ENCODE peak calls at places on chromosomes 3 and 15, in seven cellular contexts. R is NCI-H460; L is NCI-H82; V is naive thymus-derived CD8-positive, alpha-beta T cell; A is cardiac muscle cell; Z is Right ventricle myocardium inferior; W is AG10803. F is an unnamed sample.

GRCh38 chr3:64518496-64518895 is 169.3 kb downstream of the ADAMTS9 start:
- DNase-seq in R (no peak), Z (no peak), V (no peak), L (no peak), A (no peak), W (no peak), F (no peak)

GRCh38 chr3:10205461-10206165 is 40.9 kb downstream of the IRAK2 start:
- DNase-seq in L (no peak), R (peak), Z (no peak), W (peak), V (no peak), A (no peak), F (no peak)

GRCh38 chr3:169266986-169267385 is 396.5 kb downstream of the MECOM start:
- DNase-seq in A (no peak), W (no peak), R (no peak), V (no peak), L (no peak), Z (no peak), F (no peak)

GRCh38 chr3:167113466-167113865 is 266.6 kb downstream of the ZBBX start:
- DNase-seq in L (no peak), A (no peak), W (no peak), Z (no peak), V (no peak), R (no peak), F (no peak)

GRCh38 chr15:48603922-48604321 is 41.6 kb downstream of the FBN1 start:
- DNase-seq in V (no peak), Z (no peak), L (no peak), A (no peak), W (no peak), R (no peak), F (no peak)

GRCh38 chr3:149080699-149081091 is 5.6 kb downstream of the HLTF start:
- DNase-seq in V (no peak), L (peak), W (peak), Z (no peak), R (no peak), A (no peak), F (no peak)

GRCh38 chr3:80733522-80734176 is 965.9 kb upstream of the ROBO1 start:
- DNase-seq in Z (no peak), A (peak), V (no peak), W (peak), R (no peak), L (no peak), F (no peak)

GRCh38 chr15:89164712-89165211 is 56.6 kb downstream of the RLBP1 start:
- DNase-seq in R (no peak), Z (no peak), V (no peak), L (no peak), W (peak), A (no peak), F (no peak)

GRCh38 chr15:66004618-66005262 is 135.4 kb downstream of the RAB11A start:
- DNase-seq in V (no peak), A (peak), Z (no peak), W (peak), R (peak), L (peak), F (no peak)

GRCh38 chr3:52986938-52987337 is 58.9 kb downstream of the SFMBT1 start:
- DNase-seq in Z (no peak), A (peak), W (peak), R (peak), V (no peak), L (peak), F (no peak)

GRCh38 chr3:25289663-25290062 is 138.4 kb upstream of the RARB start:
- DNase-seq in V (no peak), W (no peak), R (no peak), A (no peak), L (no peak), Z (no peak), F (no peak)

GRCh38 chr15:57533062-57533735 is 58.5 kb upstream of the MYZAP start:
- DNase-seq in V (no peak), A (peak), Z (no peak), L (no peak), W (no peak), R (no peak), F (no peak)

GRCh38 chr15:81001180-81002003 is 669 bp downstream of the TLNRD1 start:
- DNase-seq in L (peak), Z (peak), A (peak), W (peak), V (peak), R (no peak), F (peak)

GRCh38 chr3:52443791-52444687 is 864 bp downstream of the SEMA3G start:
- DNase-seq in V (no peak), Z (no peak), A (no peak), W (no peak), R (no peak), L (peak), F (no peak)

GRCh38 chr15:47548189-47548588 is 169.1 kb upstream of the SEMA6D start:
- DNase-seq in R (no peak), Z (no peak), V (no peak), W (no peak), A (no peak), L (no peak), F (no peak)

GRCh38 chr3:100650651-100651611 is 41.5 kb downstream of the ADGRG7 start:
- DNase-seq in L (no peak), Z (no peak), R (peak), A (no peak), V (no peak), W (peak), F (no peak)

GRCh38 chr15:57273366-57273765 is 102.9 kb upstream of the CGNL1 start:
- DNase-seq in A (no peak), V (no peak), W (no peak), R (no peak), Z (no peak), L (no peak), F (no peak)

GRCh38 chr3:185995352-185995751 is 57.5 kb upstream of the TRA2B start:
- DNase-seq in L (no peak), R (no peak), V (no peak), Z (no peak), W (peak), A (no peak), F (no peak)

GRCh38 chr3:64176461-64176996 is 48.7 kb downstream of the PRICKLE2 start:
- DNase-seq in W (no peak), R (no peak), Z (no peak), V (no peak), L (no peak), A (no peak), F (no peak)

GRCh38 chr3:13653631-13654279 is 104.8 kb downstream of the FBLN2 start:
- DNase-seq in W (no peak), V (no peak), L (no peak), Z (peak), R (no peak), A (no peak), F (no peak)

GRCh38 chr15:90557651-90558084 is 27.9 kb downstream of the CRTC3 start:
- DNase-seq in R (no peak), Z (peak), L (peak), W (peak), V (no peak), A (peak), F (peak)

GRCh38 chr3:45104715-45105711 is 41.2 kb downstream of the CDCP1 start:
- DNase-seq in A (no peak), V (no peak), R (no peak), L (no peak), W (peak), Z (no peak), F (no peak)

GRCh38 chr3:89787995-89788394 is 680.6 kb downstream of the EPHA3 start:
- DNase-seq in W (no peak), Z (no peak), V (no peak), L (no peak), R (no peak), A (no peak), F (no peak)